ENCODE peak calls at places on chromosomes 6 and 20, in seven cellular contexts. L, M, N, H, J, W and Z are unnamed samples.

GRCh38 chr6:108588586-108588985 is 27.9 kb downstream of the FOXO3 start:
- DNase-seq in L (no peak), M (no peak), N (no peak), H (no peak), J (no peak), W (no peak), Z (no peak)

GRCh38 chr6:41439524-41440418 is 104.4 kb downstream of the NCR2 start:
- DNase-seq in L (peak), M (no peak), N (no peak), H (no peak), J (peak), W (no peak), Z (peak)

GRCh38 chr20:50053790-50054547 is 59.0 kb downstream of the UBE2V1 start:
- DNase-seq in L (no peak), M (no peak), N (no peak), H (no peak), J (no peak), W (no peak), Z (no peak)

GRCh38 chr6:12269100-12269499 is 21.1 kb upstream of the EDN1 start:
- DNase-seq in L (no peak), M (no peak), N (no peak), H (no peak), J (no peak), W (no peak), Z (no peak)

GRCh38 chr20:48930878-48931277 is 9.4 kb downstream of the ARFGEF2 start:
- DNase-seq in L (no peak), M (no peak), N (no peak), H (no peak), J (no peak), W (no peak), Z (no peak)

GRCh38 chr6:136212616-136213396 is 37.3 kb downstream of the MTFR2 start:
- DNase-seq in L (no peak), M (no peak), N (no peak), H (no peak), J (no peak), W (no peak), Z (no peak)

GRCh38 chr6:113825776-113826175 is 31.4 kb upstream of the MARCKS start:
- DNase-seq in L (no peak), M (no peak), N (peak), H (no peak), J (no peak), W (no peak), Z (no peak)

GRCh38 chr20:57061058-57061900 is 205.2 kb downstream of the BMP7 start:
- DNase-seq in L (no peak), M (no peak), N (peak), H (no peak), J (no peak), W (peak), Z (no peak)

GRCh38 chr6:129940454-129941195 is 77.8 kb upstream of the L3MBTL3 start:
- DNase-seq in L (no peak), M (no peak), N (no peak), H (no peak), J (no peak), W (no peak), Z (no peak)

GRCh38 chr20:54681869-54682268 is 206.5 kb downstream of the DOK5 start:
- DNase-seq in L (no peak), M (no peak), N (no peak), H (no peak), J (no peak), W (no peak), Z (no peak)

GRCh38 chr20:35171753-35172433 is at the start of gene PROCR:
- DNase-seq in L (no peak), M (no peak), N (peak), H (no peak), J (no peak), W (peak), Z (no peak)

GRCh38 chr6:152277826-152278247 is 359.3 kb downstream of the SYNE1 start:
- DNase-seq in L (no peak), M (no peak), N (no peak), H (peak), J (no peak), W (no peak), Z (no peak)

DNA sequence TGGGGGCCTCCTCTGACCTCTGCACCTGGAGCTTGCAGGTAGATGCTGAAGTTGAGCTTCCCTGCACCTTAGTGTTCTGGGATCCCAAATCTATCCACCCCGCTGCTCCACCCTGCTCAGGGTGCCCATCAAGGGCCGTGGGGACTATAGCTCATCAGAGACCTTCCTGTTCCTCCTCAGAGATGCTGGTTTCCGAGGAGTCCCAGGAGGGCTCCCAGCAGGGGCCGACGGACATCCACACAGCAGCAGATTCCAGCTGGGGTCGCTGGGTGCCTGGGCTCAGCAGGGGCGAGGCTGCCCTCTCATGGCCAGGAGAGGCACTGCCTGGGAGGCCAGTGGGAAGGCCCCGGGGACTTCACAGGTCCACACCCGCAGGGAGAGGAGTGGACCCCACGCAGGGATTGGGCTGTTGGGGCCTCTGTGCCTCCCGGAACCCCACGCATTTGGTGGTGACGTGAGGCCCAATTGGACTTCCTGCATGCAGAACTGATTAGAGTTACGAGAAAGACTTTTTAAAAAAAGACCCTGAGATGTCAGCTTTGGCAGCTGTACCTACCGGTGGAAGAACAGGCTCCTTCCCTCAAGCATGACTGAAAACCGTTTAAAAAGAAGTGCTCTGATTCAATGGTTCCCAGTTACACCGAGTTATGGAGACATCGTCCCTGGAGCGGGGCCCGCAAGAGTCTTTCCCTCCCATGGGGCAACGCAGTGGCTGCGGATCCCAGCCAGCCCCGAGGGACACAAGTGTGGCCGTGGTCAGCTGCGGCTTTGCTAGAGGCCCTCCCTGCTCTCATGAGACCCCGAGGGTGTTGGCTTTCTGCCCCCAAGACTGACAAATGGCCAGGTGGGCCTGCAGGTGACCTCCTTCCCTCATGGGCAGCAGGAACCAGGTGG is 25.3 kb upstream of the SLCO4A1 start:
- DNase-seq in L (peak), M (no peak), N (peak), H (peak), J (no peak), W (peak), Z (peak)
- TF ChIP-seq POLR2AphosphoS5 in L (no peak), M (no peak), N (no peak), H (no peak), J (no peak), W (no peak), Z (no peak)

DNA sequence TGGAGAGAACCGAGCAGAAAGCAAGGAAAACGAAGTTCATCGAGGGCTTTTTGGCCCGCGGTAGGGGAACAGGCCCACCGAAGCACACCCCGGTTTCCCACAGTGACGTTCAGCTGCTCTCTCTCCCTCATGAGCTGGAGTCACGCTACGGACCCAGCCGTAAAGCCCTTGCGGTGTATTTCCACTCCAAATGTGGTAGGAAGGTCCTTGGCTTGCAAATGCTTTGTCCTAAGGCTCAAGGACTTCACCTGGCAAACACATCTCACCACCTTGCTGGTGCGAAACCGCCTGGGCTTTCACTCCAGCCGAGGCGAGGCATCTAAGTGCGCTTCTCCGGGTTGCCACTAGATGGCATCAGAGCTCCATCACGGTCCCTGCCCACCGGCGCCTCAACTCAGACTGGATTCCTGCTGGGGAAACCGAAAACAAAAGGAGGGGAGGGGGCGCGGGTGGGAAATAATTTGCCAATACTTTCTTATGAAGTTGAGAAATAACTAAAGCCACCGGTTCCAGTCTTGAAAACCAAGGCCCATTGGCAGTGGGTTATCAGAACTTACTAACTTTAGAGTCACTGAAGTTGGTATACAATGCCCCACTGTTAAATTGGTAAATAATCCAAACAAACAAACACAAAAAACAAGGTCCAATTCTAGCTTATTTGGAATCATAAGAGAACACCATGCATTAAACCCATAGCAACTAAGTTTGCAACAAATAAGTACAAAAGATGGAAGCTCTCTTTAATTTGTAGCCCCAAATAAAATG is 13.4 kb upstream of the FOXC1 start:
- DNase-seq in L (peak), M (no peak), N (peak), H (peak), J (no peak), W (peak), Z (peak)
- TF ChIP-seq TAF1 in L (no peak), M (no peak), N (no peak), H (no peak), J (no peak), W (no peak), Z (no peak)

GRCh38 chr6:67629268-67629667 is 1005.8 kb upstream of the ADGRB3 start:
- DNase-seq in L (no peak), M (no peak), N (no peak), H (no peak), J (no peak), W (no peak), Z (no peak)
- TF ChIP-seq POLR2AphosphoS5 in L (no peak), M (no peak), N (no peak), H (no peak), J (no peak), W (no peak), Z (no peak)

DNA sequence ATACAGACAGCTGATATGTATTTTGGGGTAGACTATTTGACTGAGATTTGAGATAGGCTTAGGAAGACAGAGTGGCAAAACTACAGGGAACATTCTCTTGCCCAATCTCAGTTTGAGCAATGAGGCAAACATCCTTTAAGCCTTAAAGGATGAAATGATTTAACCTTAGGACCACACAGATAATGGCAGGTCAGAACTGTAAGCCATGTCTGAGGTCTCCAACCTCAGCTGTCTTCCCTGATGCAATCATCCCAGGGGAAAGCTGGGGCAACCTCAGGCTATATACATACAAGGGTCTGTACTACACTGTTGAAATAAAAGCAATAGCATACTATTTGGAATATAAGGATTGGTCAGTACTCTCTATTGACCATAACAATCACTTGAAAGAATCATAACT is 83.8 kb upstream of the NUP153 start:
- DNase-seq in L (no peak), M (no peak), N (no peak), H (no peak), J (no peak), W (no peak), Z (no peak)
- TF ChIP-seq TAF1 in L (no peak), M (no peak), N (no peak), H (no peak), J (no peak), W (no peak), Z (no peak)

DNA sequence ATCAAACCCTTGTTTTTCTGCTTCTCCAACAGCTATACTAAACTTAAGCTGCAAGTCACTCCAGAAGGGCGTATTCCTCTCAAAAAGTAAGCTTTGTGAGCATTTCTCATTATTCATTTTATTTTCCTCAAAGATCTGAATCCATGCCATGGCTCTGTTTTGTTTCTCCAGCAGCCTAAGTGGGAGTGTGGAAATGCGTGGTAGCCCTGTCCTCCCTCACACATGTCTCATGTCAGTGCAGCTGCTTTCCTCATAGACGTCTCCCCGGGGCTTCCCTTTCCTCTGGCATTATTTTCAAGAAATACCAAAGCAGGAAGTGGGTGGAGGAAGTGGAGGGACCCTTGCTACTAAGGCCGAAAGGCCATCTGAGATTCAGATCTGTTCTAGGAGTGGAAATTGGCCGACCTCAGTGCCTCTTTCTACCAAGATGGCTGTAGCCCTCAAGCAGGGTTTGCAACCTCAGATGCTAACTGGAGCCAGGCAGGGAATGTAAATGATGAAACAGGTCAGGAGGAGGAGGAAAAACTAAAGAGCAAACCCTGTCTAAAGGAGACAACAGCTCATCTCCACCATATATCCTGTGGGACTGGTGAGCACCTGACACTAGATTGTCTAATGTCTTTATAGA is 420.9 kb upstream of the PLCB4 start:
- DNase-seq in L (no peak), M (no peak), N (no peak), H (no peak), J (no peak), W (no peak), Z (no peak)
- TF ChIP-seq POLR2AphosphoS5 in L (no peak), M (no peak), N (no peak), H (no peak), J (no peak), W (no peak), Z (no peak)

GRCh38 chr6:125759184-125759902 is 9.9 kb downstream of the HEY2 start:
- DNase-seq in L (no peak), M (no peak), N (peak), H (no peak), J (no peak), W (peak), Z (no peak)
- TF ChIP-seq TAF1 in L (no peak), M (no peak), N (no peak), H (no peak), J (no peak), W (no peak), Z (no peak)

DNA sequence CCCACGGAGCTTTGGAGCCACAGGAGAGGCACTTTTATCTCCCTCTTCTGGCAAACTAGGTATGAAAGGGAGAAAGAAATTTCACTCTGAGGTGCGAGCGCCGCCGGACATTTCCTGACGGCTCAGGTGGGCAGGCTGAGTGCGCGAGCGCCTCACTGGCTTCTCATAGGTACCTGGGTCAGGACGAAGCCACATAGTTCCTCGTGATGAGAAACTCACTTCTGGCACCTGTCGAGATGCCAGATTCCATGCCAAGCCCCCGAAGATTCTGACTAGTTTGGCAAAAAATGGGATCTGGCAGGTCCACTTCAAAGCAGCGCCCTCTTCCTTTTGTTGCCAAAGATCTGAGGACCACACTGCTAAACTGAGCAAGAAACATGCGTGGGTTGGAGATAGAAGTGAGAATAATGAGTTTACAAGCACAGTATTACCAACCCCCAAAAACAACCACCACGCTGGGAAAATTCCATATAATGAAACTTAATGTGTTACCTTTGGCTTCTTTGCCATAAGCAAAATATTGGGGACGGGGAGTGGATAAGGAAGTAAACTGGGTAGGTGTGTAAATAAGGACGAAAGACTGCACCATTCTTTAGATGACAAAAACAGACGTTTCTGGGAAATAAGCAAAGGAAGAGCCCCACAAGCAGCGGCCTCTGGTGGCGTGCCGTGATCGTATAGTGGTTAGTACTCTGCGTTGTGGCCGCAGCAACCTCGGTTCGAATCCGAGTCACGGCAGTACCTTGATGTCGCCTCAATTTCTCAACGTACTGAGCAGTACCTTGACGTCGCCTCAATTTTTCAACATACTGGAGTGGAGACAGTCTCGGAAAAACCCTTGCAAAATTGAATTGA is 89.8 kb upstream of the PRSS16 start:
- DNase-seq in L (no peak), M (no peak), N (no peak), H (peak), J (peak), W (peak), Z (no peak)
- TF ChIP-seq POLR2AphosphoS5 in L (no peak), M (no peak), N (no peak), H (no peak), J (no peak), W (no peak), Z (no peak)

DNA sequence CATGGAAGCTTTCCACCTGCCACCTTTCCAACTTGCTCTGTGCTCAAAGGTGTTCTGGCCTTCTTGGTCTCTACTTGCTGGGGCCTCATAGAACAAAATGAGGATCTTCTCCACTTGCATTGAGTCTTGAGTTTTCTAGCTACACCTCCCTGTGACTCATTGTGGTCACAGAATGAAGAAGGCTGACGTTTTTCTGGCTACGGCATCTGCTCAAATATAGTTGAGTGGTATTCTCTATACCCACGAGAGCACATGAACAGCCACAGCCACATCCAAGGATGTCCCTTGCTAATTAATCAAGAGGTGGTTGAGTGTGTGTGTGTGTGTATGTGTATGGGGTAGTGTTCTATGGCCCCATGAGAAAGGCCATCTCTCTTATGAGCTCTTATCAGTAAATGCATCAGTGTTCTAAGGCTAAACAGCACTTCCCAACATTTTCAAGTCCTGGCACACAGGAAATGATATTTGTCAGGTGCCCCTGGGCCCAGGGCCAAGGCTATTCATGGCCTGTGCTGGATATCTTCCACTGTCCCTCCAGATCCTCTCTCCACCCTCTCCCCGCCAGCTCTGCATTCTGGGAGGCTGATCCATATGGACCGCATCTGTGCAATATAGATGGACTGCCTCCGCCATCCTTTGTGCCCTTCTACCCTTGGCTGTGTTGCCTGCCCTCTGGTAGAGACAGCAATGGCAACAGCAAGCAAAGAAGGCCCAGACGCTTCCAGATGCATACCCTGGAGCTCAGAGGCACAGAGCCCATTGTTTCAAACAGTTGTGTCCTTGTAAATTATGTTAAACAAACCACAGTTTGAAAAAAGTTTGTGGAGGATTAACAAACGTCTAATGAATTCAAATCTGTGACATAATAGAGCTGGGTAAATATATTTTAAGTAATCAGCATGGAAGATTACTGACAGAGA is 150.2 kb downstream of the LRFN2 start:
- DNase-seq in L (no peak), M (no peak), N (peak), H (no peak), J (no peak), W (no peak), Z (no peak)
- TF ChIP-seq TAF1 in L (no peak), M (no peak), N (no peak), H (no peak), J (no peak), W (no peak), Z (no peak)